ENCODE peak calls at places on chromosome 11, in nine cellular contexts. K, A, L, U, N, G, Z, O and Y are unnamed samples.

GRCh38 chr11:59822989-59823566 is 12.5 kb upstream of the MRPL16 start:
- DNase-seq in U (no peak), L (peak), K (peak), N (peak), G (no peak), A (peak), O (peak), Z (peak), Y (no peak)

GRCh38 chr11:12052676-12053605 is 44.5 kb upstream of the DKK3 start:
- DNase-seq in L (no peak), G (no peak), U (no peak), Z (peak), K (no peak), O (peak), A (no peak), N (no peak), Y (no peak)

GRCh38 chr11:99632969-99633368 is 612.2 kb downstream of the CNTN5 start:
- DNase-seq in A (no peak), Z (no peak), U (no peak), L (no peak), O (no peak), N (no peak), K (no peak), G (no peak), Y (no peak)

GRCh38 chr11:79062814-79063762 is 377.7 kb downstream of the TENM4 start:
- DNase-seq in U (no peak), N (peak), Z (peak), G (no peak), O (peak), A (peak), L (peak), K (no peak), Y (no peak)

GRCh38 chr11:111565111-111565720 is 24.7 kb downstream of the LAYN start:
- DNase-seq in K (no peak), O (peak), L (peak), A (peak), G (peak), Z (peak), N (peak), U (peak), Y (peak)

GRCh38 chr11:2912498-2912897 is 16.7 kb downstream of the PHLDA2 start:
- DNase-seq in Z (no peak), O (no peak), N (peak), G (no peak), A (peak), U (no peak), K (no peak), L (no peak), Y (no peak)

GRCh38 chr11:122440783-122441701 is 214.5 kb upstream of the UBASH3B start:
- DNase-seq in G (no peak), N (peak), L (peak), Z (peak), O (peak), A (peak), K (no peak), U (no peak), Y (no peak)

GRCh38 chr11:91922846-91923245 is 301.8 kb upstream of the FAT3 start:
- DNase-seq in A (no peak), K (no peak), Z (no peak), U (no peak), O (no peak), L (no peak), G (no peak), N (no peak), Y (no peak)

GRCh38 chr11:72491001-72491400 is 56.7 kb upstream of the CLPB start:
- DNase-seq in N (peak), K (no peak), A (no peak), O (no peak), L (no peak), U (no peak), Z (no peak), G (no peak), Y (no peak)

GRCh38 chr11:27158763-27159679 is 118.4 kb downstream of the BBOX1 start:
- DNase-seq in K (peak), U (no peak), Z (peak), O (peak), N (peak), G (no peak), L (peak), A (peak), Y (no peak)

GRCh38 chr11:35418282-35418846 is 994 bp downstream of the SLC1A2 start:
- DNase-seq in A (no peak), U (no peak), N (no peak), L (peak), G (no peak), Z (peak), O (peak), K (no peak), Y (no peak)

GRCh38 chr11:16804104-16804947 is 65.9 kb downstream of the C11orf58 start:
- DNase-seq in G (no peak), O (no peak), K (no peak), L (no peak), U (no peak), A (no peak), Z (no peak), N (no peak), Y (no peak)

GRCh38 chr11:128508785-128509518 is 78.4 kb downstream of the ETS1 start:
- DNase-seq in O (no peak), A (peak), Z (no peak), U (no peak), L (no peak), K (no peak), N (peak), G (no peak), Y (no peak)